ENCODE peak calls at places on chromosomes 3 and 15, in ten cellular contexts. One of them, this sample, is unnamed.

GRCh38 chr3:163476179-163476578 is 1602.1 kb downstream of the SI start:
- DNase-seq in A549: peak
- DNase-seq in IMR-90: no peak
- DNase-seq in fibroblast of pulmonary artery: peak
- DNase-seq in astrocyte of the spinal cord: peak
- DNase-seq in cardiac fibroblast: peak
- DNase-seq in glutamatergic neuron: no peak
- DNase-seq in cardiac muscle cell: peak
- DNase-seq in fibroblast of lung: no peak
- DNase-seq in tibial artery: no peak
- DNase-seq in this sample: no peak

GRCh38 chr15:82942691-82943090 is 9.8 kb downstream of the HOMER2 start:
- DNase-seq in A549: peak
- DNase-seq in IMR-90: no peak
- DNase-seq in fibroblast of pulmonary artery: no peak
- DNase-seq in astrocyte of the spinal cord: peak
- DNase-seq in cardiac fibroblast: peak
- DNase-seq in glutamatergic neuron: no peak
- DNase-seq in cardiac muscle cell: no peak
- DNase-seq in fibroblast of lung: no peak
- DNase-seq in tibial artery: no peak
- DNase-seq in this sample: no peak

GRCh38 chr15:88982304-88982945 is 69.2 kb upstream of the MFGE8 start:
- DNase-seq in A549: peak
- DNase-seq in IMR-90: peak
- DNase-seq in fibroblast of pulmonary artery: peak
- DNase-seq in astrocyte of the spinal cord: peak
- DNase-seq in cardiac fibroblast: peak
- DNase-seq in glutamatergic neuron: no peak
- DNase-seq in cardiac muscle cell: no peak
- DNase-seq in fibroblast of lung: peak
- DNase-seq in tibial artery: peak
- DNase-seq in this sample: peak

GRCh38 chr3:57298041-57298440 is 5.6 kb upstream of the ASB14 start:
- DNase-seq in A549: peak
- DNase-seq in IMR-90: peak
- DNase-seq in fibroblast of pulmonary artery: peak
- DNase-seq in astrocyte of the spinal cord: peak
- DNase-seq in cardiac fibroblast: peak
- DNase-seq in glutamatergic neuron: no peak
- DNase-seq in cardiac muscle cell: no peak
- DNase-seq in fibroblast of lung: no peak
- DNase-seq in tibial artery: no peak
- DNase-seq in this sample: no peak

GRCh38 chr3:156307704-156308103 is 187.3 kb downstream of the KCNAB1 start:
- DNase-seq in A549: no peak
- DNase-seq in IMR-90: peak
- DNase-seq in fibroblast of pulmonary artery: peak
- DNase-seq in astrocyte of the spinal cord: peak
- DNase-seq in cardiac fibroblast: peak
- DNase-seq in glutamatergic neuron: no peak
- DNase-seq in cardiac muscle cell: no peak
- DNase-seq in fibroblast of lung: peak
- DNase-seq in tibial artery: peak
- DNase-seq in this sample: peak

GRCh38 chr3:178966299-178967183 is 105.1 kb downstream of the ZMAT3 start:
- DNase-seq in A549: peak
- DNase-seq in IMR-90: peak
- DNase-seq in fibroblast of pulmonary artery: peak
- DNase-seq in astrocyte of the spinal cord: peak
- DNase-seq in cardiac fibroblast: peak
- DNase-seq in glutamatergic neuron: no peak
- DNase-seq in cardiac muscle cell: peak
- DNase-seq in fibroblast of lung: peak
- DNase-seq in tibial artery: no peak
- DNase-seq in this sample: no peak

GRCh38 chr15:40048155-40048792 is 9.3 kb upstream of the SRP14 start:
- DNase-seq in A549: no peak
- DNase-seq in IMR-90: no peak
- DNase-seq in fibroblast of pulmonary artery: no peak
- DNase-seq in astrocyte of the spinal cord: no peak
- DNase-seq in cardiac fibroblast: no peak
- DNase-seq in glutamatergic neuron: no peak
- DNase-seq in cardiac muscle cell: no peak
- DNase-seq in fibroblast of lung: no peak
- DNase-seq in tibial artery: no peak
- DNase-seq in this sample: peak

GRCh38 chr15:45183511-45183910 is 4.3 kb downstream of the SHF start:
- DNase-seq in A549: no peak
- DNase-seq in IMR-90: no peak
- DNase-seq in fibroblast of pulmonary artery: no peak
- DNase-seq in astrocyte of the spinal cord: no peak
- DNase-seq in cardiac fibroblast: no peak
- DNase-seq in glutamatergic neuron: no peak
- DNase-seq in cardiac muscle cell: no peak
- DNase-seq in fibroblast of lung: no peak
- DNase-seq in tibial artery: no peak
- DNase-seq in this sample: no peak

GRCh38 chr15:91853501-91853967 is at the start of gene SLCO3A1:
- DNase-seq in A549: peak
- DNase-seq in IMR-90: peak
- DNase-seq in fibroblast of pulmonary artery: peak
- DNase-seq in astrocyte of the spinal cord: peak
- DNase-seq in cardiac fibroblast: peak
- DNase-seq in glutamatergic neuron: peak
- DNase-seq in cardiac muscle cell: peak
- DNase-seq in fibroblast of lung: peak
- DNase-seq in tibial artery: peak
- DNase-seq in this sample: peak

GRCh38 chr3:29324180-29324651 is 43.3 kb downstream of the RBMS3 start:
- DNase-seq in A549: peak
- DNase-seq in IMR-90: peak
- DNase-seq in fibroblast of pulmonary artery: peak
- DNase-seq in astrocyte of the spinal cord: peak
- DNase-seq in cardiac fibroblast: peak
- DNase-seq in glutamatergic neuron: no peak
- DNase-seq in cardiac muscle cell: no peak
- DNase-seq in fibroblast of lung: peak
- DNase-seq in tibial artery: peak
- DNase-seq in this sample: peak

GRCh38 chr3:59879033-59879655 is 829.3 kb upstream of the CFAP20DC start:
- DNase-seq in A549: no peak
- DNase-seq in IMR-90: no peak
- DNase-seq in fibroblast of pulmonary artery: no peak
- DNase-seq in astrocyte of the spinal cord: no peak
- DNase-seq in cardiac fibroblast: no peak
- DNase-seq in glutamatergic neuron: no peak
- DNase-seq in cardiac muscle cell: no peak
- DNase-seq in fibroblast of lung: no peak
- DNase-seq in tibial artery: no peak
- DNase-seq in this sample: no peak

GRCh38 chr15:77870195-77871065 is 207.1 kb downstream of the TBC1D2B start:
- DNase-seq in A549: peak
- DNase-seq in IMR-90: peak
- DNase-seq in fibroblast of pulmonary artery: peak
- DNase-seq in astrocyte of the spinal cord: peak
- DNase-seq in cardiac fibroblast: peak
- DNase-seq in glutamatergic neuron: peak
- DNase-seq in cardiac muscle cell: peak
- DNase-seq in fibroblast of lung: peak
- DNase-seq in tibial artery: peak
- DNase-seq in this sample: no peak

GRCh38 chr3:166013073-166013679 is 176.0 kb upstream of the BCHE start:
- DNase-seq in A549: peak
- DNase-seq in IMR-90: peak
- DNase-seq in fibroblast of pulmonary artery: peak
- DNase-seq in astrocyte of the spinal cord: peak
- DNase-seq in cardiac fibroblast: peak
- DNase-seq in glutamatergic neuron: no peak
- DNase-seq in cardiac muscle cell: peak
- DNase-seq in fibroblast of lung: peak
- DNase-seq in tibial artery: no peak
- DNase-seq in this sample: no peak

DNA sequence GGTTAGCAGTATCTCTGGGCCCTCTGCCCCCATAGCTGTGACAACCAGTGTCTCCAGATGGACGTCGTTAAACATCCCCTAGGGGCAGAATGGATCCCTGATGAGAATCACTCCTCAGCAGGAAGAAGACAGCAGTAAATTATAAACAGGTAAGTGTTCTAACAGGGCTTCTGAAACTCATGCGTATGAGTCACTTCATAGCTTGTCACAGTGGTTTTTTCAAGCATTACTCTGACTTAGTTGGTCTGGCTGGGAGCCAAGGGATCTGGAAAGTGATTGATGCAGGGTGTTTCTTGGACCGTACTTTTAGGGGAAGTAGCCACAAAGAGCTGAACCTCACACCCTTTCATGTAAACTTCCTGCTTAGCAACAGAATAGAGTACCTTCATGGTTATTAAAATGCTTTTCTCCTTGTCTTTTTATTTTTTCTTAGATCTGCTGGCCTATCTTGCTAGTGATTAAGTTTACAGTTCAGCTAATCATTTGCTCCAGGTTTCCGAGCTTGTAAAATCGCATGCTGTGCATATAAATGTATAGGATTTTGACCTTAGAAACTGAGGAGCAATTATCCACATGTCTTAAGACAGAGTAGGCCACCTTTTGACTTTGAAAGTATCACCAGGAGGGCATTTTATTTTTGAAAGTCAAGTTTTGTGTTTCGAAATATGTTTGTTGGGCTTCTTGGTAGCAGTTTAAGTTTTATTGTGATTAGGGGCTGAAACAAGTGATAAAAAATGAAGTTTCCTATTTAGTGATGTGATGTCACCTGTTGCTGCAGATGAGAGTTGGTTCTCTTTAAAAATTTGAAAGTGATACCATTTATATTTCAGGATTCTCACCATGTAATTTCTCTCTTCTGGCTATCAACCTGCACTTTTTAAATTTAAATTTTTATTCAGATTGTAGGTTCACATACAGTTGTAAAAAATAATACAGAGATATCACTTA is 333.9 kb downstream of the PTPRG start:
- DNase-seq in A549: peak
- DNase-seq in IMR-90: peak
- DNase-seq in fibroblast of pulmonary artery: peak
- DNase-seq in astrocyte of the spinal cord: peak
- DNase-seq in cardiac fibroblast: peak
- DNase-seq in glutamatergic neuron: no peak
- DNase-seq in cardiac muscle cell: peak
- DNase-seq in fibroblast of lung: peak
- DNase-seq in tibial artery: peak
- DNase-seq in this sample: no peak
- TF ChIP-seq CTCF in A549: no peak
- TF ChIP-seq CTCF in IMR-90: no peak
- TF ChIP-seq CTCF in fibroblast of pulmonary artery: no peak
- TF ChIP-seq CTCF in astrocyte of the spinal cord: no peak
- TF ChIP-seq CTCF in cardiac fibroblast: no peak
- TF ChIP-seq CTCF in glutamatergic neuron: no peak
- TF ChIP-seq CTCF in cardiac muscle cell: no peak
- TF ChIP-seq CTCF in fibroblast of lung: no peak
- TF ChIP-seq CTCF in tibial artery: no peak
- TF ChIP-seq CTCF in this sample: no peak

DNA sequence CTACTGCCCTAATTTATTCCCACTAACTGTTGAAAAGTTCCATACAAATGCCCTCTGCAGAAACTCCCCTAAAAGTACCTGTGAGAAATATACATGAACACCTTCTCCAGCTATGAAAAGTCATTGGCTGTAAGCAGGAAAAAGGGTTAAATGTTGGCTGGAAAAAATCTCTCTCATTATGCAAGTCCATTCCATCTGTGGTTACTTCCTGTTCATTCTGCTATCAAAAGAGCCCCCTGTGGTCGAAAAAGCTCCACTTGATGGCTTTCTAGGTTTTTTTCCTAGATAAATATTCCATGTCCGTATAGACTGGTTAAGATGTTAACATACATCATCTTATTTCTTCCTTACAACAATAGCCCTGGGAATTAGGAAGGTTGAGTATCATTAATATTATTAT is 56.2 kb upstream of the AKAP13 start:
- DNase-seq in A549: no peak
- DNase-seq in IMR-90: no peak
- DNase-seq in fibroblast of pulmonary artery: no peak
- DNase-seq in astrocyte of the spinal cord: peak
- DNase-seq in cardiac fibroblast: no peak
- DNase-seq in glutamatergic neuron: no peak
- DNase-seq in cardiac muscle cell: no peak
- DNase-seq in fibroblast of lung: no peak
- DNase-seq in tibial artery: no peak
- DNase-seq in this sample: no peak
- TF ChIP-seq CTCF in A549: no peak
- TF ChIP-seq CTCF in IMR-90: no peak
- TF ChIP-seq CTCF in fibroblast of pulmonary artery: no peak
- TF ChIP-seq CTCF in astrocyte of the spinal cord: no peak
- TF ChIP-seq CTCF in cardiac fibroblast: no peak
- TF ChIP-seq CTCF in glutamatergic neuron: no peak
- TF ChIP-seq CTCF in cardiac muscle cell: no peak
- TF ChIP-seq CTCF in fibroblast of lung: no peak
- TF ChIP-seq CTCF in tibial artery: no peak
- TF ChIP-seq CTCF in this sample: no peak

DNA sequence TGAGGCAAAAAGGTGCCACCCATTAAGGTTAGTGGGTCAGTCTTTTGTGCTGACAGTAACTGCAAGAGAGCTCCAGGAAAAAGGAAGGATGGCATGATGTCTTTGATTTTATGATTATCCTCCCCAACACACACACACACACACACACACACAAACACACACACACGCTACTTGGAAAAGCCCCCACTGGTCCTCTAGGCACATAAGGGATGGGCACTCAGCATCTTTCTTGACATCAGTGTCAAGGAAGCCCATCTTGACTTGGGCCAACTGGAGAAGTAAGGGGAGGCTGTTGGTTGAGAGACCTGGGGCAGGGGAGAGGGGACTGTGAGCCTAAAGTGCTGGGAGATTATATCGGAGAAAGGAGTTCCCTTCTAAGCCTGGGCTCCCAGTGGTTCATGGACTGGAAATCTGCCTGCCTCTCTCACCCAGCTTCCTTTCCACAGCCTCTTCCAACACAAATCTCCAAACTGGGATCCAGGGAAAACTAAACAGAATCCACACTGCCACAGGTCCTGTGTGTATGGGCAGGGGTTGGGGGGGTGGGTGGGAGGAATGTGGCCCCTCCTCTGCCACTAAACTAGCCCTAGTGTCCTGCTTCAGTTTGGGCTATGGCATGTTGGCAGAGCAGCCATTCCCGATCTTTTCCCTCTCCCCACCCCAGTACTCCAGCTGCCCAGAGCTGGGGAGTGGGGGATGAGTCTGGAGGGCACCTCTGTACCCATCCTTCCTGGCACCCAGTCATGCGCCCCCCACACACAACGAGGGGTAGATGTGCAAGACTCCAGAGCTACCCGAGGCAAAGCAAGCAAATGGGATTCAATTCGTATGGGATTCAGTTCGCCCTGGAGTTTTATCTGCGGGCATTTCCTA is 1.6 kb downstream of the AMOTL2 start:
- DNase-seq in A549: no peak
- DNase-seq in IMR-90: peak
- DNase-seq in fibroblast of pulmonary artery: no peak
- DNase-seq in astrocyte of the spinal cord: no peak
- DNase-seq in cardiac fibroblast: no peak
- DNase-seq in glutamatergic neuron: no peak
- DNase-seq in cardiac muscle cell: no peak
- DNase-seq in fibroblast of lung: no peak
- DNase-seq in tibial artery: peak
- DNase-seq in this sample: no peak
- TF ChIP-seq CTCF in A549: no peak
- TF ChIP-seq CTCF in IMR-90: no peak
- TF ChIP-seq CTCF in fibroblast of pulmonary artery: no peak
- TF ChIP-seq CTCF in astrocyte of the spinal cord: no peak
- TF ChIP-seq CTCF in cardiac fibroblast: no peak
- TF ChIP-seq CTCF in glutamatergic neuron: no peak
- TF ChIP-seq CTCF in cardiac muscle cell: no peak
- TF ChIP-seq CTCF in fibroblast of lung: no peak
- TF ChIP-seq CTCF in tibial artery: no peak
- TF ChIP-seq CTCF in this sample: no peak

GRCh38 chr3:38131621-38132369 is 5.1 kb downstream of the ACAA1 start:
- DNase-seq in A549: peak
- DNase-seq in IMR-90: peak
- DNase-seq in fibroblast of pulmonary artery: peak
- DNase-seq in astrocyte of the spinal cord: peak
- DNase-seq in cardiac fibroblast: peak
- DNase-seq in glutamatergic neuron: peak
- DNase-seq in cardiac muscle cell: peak
- DNase-seq in fibroblast of lung: peak
- DNase-seq in tibial artery: peak
- DNase-seq in this sample: peak
- TF ChIP-seq CTCF in A549: peak
- TF ChIP-seq CTCF in IMR-90: peak
- TF ChIP-seq CTCF in fibroblast of pulmonary artery: peak
- TF ChIP-seq CTCF in astrocyte of the spinal cord: peak
- TF ChIP-seq CTCF in cardiac fibroblast: peak
- TF ChIP-seq CTCF in glutamatergic neuron: peak
- TF ChIP-seq CTCF in cardiac muscle cell: peak
- TF ChIP-seq CTCF in fibroblast of lung: peak
- TF ChIP-seq CTCF in tibial artery: no peak
- TF ChIP-seq CTCF in this sample: no peak